ENCODE peak calls at places on chromosome 3, in nine cellular contexts. X, B, I, D, F, H, E, U and K are unnamed samples.

GRCh38 chr3:171685116-171685895 is 125.0 kb downstream of the PLD1 start:
- DNase-seq in X (no peak), B (no peak), I (peak; percentile 47), D (no peak), F (no peak), H (no peak), E (no peak), U (no peak), K (peak; percentile 6)

GRCh38 chr3:187758318-187758717 is 13.1 kb upstream of the BCL6 start:
- DNase-seq in X (no peak), B (no peak), I (peak; percentile 83), D (no peak), F (no peak), H (no peak), E (no peak), U (no peak), K (no peak)

GRCh38 chr3:153601422-153601853 is 439.4 kb downstream of the RAP2B start:
- DNase-seq in X (no peak), B (no peak), I (no peak), D (no peak), F (no peak), H (no peak), E (peak; percentile 7), U (no peak), K (no peak)

GRCh38 chr3:126972866-126973265 is 10.0 kb upstream of the PLXNA1 start:
- DNase-seq in X (no peak), B (no peak), I (no peak), D (no peak), F (no peak), H (no peak), E (peak; percentile 49), U (no peak), K (no peak)

GRCh38 chr3:152232679-152233078 is 36.0 kb upstream of the MBNL1 start:
- DNase-seq in X (no peak), B (no peak), I (no peak), D (no peak), F (no peak), H (no peak), E (no peak), U (no peak), K (no peak)

GRCh38 chr3:73472429-73472828 is 152.3 kb downstream of the PDZRN3 start:
- DNase-seq in X (no peak), B (no peak), I (no peak), D (no peak), F (no peak), H (no peak), E (no peak), U (no peak), K (no peak)

GRCh38 chr3:51934139-51934850 is 7.4 kb downstream of the RRP9 start:
- DNase-seq in X (no peak), B (no peak), I (no peak), D (no peak), F (no peak), H (no peak), E (no peak), U (no peak), K (no peak)

GRCh38 chr3:184759666-184760200 is 47.9 kb upstream of the MAGEF1 start:
- DNase-seq in X (no peak), B (no peak), I (no peak), D (no peak), F (no peak), H (no peak), E (no peak), U (no peak), K (no peak)

GRCh38 chr3:160686955-160687535 is 10.1 kb downstream of the ARL14 start:
- DNase-seq in X (no peak), B (peak; percentile 33), I (no peak), D (peak; percentile 5), F (no peak), H (no peak), E (no peak), U (no peak), K (no peak)

GRCh38 chr3:12990781-12991480 is 82.3 kb downstream of the IQSEC1 start:
- DNase-seq in X (no peak), B (peak; percentile 70), I (peak; percentile 70), D (no peak), F (no peak), H (no peak), E (peak; percentile 45), U (no peak), K (peak; percentile 67)

GRCh38 chr3:17087509-17087908 is 202.8 kb downstream of the PLCL2 start:
- DNase-seq in X (no peak), B (no peak), I (no peak), D (no peak), F (no peak), H (no peak), E (no peak), U (no peak), K (no peak)

GRCh38 chr3:141052570-141053069 is 1.5 kb downstream of the SPSB4 start:
- DNase-seq in X (no peak), B (no peak), I (no peak), D (no peak), F (no peak), H (peak; percentile 75), E (peak; percentile 75), U (no peak), K (no peak)